ENCODE peak calls at places on chromosomes 7 and 10, in six cellular contexts. One of them, this sample, is unnamed.

GRCh38 chr10:102514487-102515311 is 10.9 kb downstream of the SUFU start:
- DNase-seq in WTC11: no peak
- DNase-seq in CD14-positive monocyte: no peak
- DNase-seq in mesothelial cell of epicardium: no peak
- DNase-seq in HCT116: no peak
- DNase-seq in heart right ventricle: no peak
- DNase-seq in this sample: no peak

GRCh38 chr7:5528071-5528814 is 104.6 kb upstream of the TNRC18 start:
- DNase-seq in WTC11: no peak
- DNase-seq in CD14-positive monocyte: no peak
- DNase-seq in mesothelial cell of epicardium: no peak
- DNase-seq in HCT116: no peak
- DNase-seq in heart right ventricle: peak
- DNase-seq in this sample: no peak

GRCh38 chr7:1670894-1671875 is 1.1 kb downstream of the ELFN1 start:
- DNase-seq in WTC11: no peak
- DNase-seq in CD14-positive monocyte: peak
- DNase-seq in mesothelial cell of epicardium: peak
- DNase-seq in HCT116: no peak
- DNase-seq in heart right ventricle: no peak
- DNase-seq in this sample: peak

GRCh38 chr10:100730739-100731602 is 14.4 kb upstream of the PAX2 start:
- DNase-seq in WTC11: no peak
- DNase-seq in CD14-positive monocyte: peak
- DNase-seq in mesothelial cell of epicardium: no peak
- DNase-seq in HCT116: no peak
- DNase-seq in heart right ventricle: no peak
- DNase-seq in this sample: no peak

GRCh38 chr10:61795551-61795950 is 105.9 kb upstream of the ARID5B start:
- DNase-seq in WTC11: no peak
- DNase-seq in CD14-positive monocyte: no peak
- DNase-seq in mesothelial cell of epicardium: no peak
- DNase-seq in HCT116: no peak
- DNase-seq in heart right ventricle: no peak
- DNase-seq in this sample: no peak

GRCh38 chr10:124624456-124624855 is 119.7 kb downstream of the FAM53B start:
- DNase-seq in WTC11: no peak
- DNase-seq in CD14-positive monocyte: no peak
- DNase-seq in mesothelial cell of epicardium: no peak
- DNase-seq in HCT116: no peak
- DNase-seq in heart right ventricle: peak
- DNase-seq in this sample: no peak

GRCh38 chr7:56079450-56080185 is 13.1 kb downstream of the PHKG1 start:
- DNase-seq in WTC11: peak
- DNase-seq in CD14-positive monocyte: no peak
- DNase-seq in mesothelial cell of epicardium: no peak
- DNase-seq in HCT116: no peak
- DNase-seq in heart right ventricle: peak
- DNase-seq in this sample: no peak

GRCh38 chr10:44261710-44262455 is 123.0 kb downstream of the CXCL12 start:
- DNase-seq in WTC11: no peak
- DNase-seq in CD14-positive monocyte: no peak
- DNase-seq in mesothelial cell of epicardium: no peak
- DNase-seq in HCT116: no peak
- DNase-seq in heart right ventricle: no peak
- DNase-seq in this sample: no peak

GRCh38 chr7:54811016-54811924 is 52.3 kb upstream of the SEC61G start:
- DNase-seq in WTC11: no peak
- DNase-seq in CD14-positive monocyte: no peak
- DNase-seq in mesothelial cell of epicardium: no peak
- DNase-seq in HCT116: no peak
- DNase-seq in heart right ventricle: no peak
- DNase-seq in this sample: no peak

GRCh38 chr10:23016636-23017035 is 78.7 kb upstream of the MSRB2 start:
- DNase-seq in WTC11: no peak
- DNase-seq in CD14-positive monocyte: no peak
- DNase-seq in mesothelial cell of epicardium: no peak
- DNase-seq in HCT116: no peak
- DNase-seq in heart right ventricle: no peak
- DNase-seq in this sample: no peak

GRCh38 chr10:132884691-132885271 is 57.6 kb downstream of the CFAP46 start:
- DNase-seq in WTC11: peak
- DNase-seq in CD14-positive monocyte: no peak
- DNase-seq in mesothelial cell of epicardium: no peak
- DNase-seq in HCT116: no peak
- DNase-seq in heart right ventricle: peak
- DNase-seq in this sample: peak

GRCh38 chr7:155829796-155830470 is 17.7 kb upstream of the SHH start:
- DNase-seq in WTC11: no peak
- DNase-seq in CD14-positive monocyte: no peak
- DNase-seq in mesothelial cell of epicardium: no peak
- DNase-seq in HCT116: no peak
- DNase-seq in heart right ventricle: no peak
- DNase-seq in this sample: no peak

GRCh38 chr7:75993689-75994387 is 557 bp downstream of the TMEM120A start:
- DNase-seq in WTC11: peak
- DNase-seq in CD14-positive monocyte: no peak
- DNase-seq in mesothelial cell of epicardium: no peak
- DNase-seq in HCT116: no peak
- DNase-seq in heart right ventricle: peak
- DNase-seq in this sample: no peak

GRCh38 chr7:98213296-98213873 is 2.1 kb downstream of the BHLHA15 start:
- DNase-seq in WTC11: peak
- DNase-seq in CD14-positive monocyte: no peak
- DNase-seq in mesothelial cell of epicardium: no peak
- DNase-seq in HCT116: no peak
- DNase-seq in heart right ventricle: no peak
- DNase-seq in this sample: no peak

GRCh38 chr10:102473445-102474331 is 22.3 kb upstream of the C10orf95 start:
- DNase-seq in WTC11: no peak
- DNase-seq in CD14-positive monocyte: no peak
- DNase-seq in mesothelial cell of epicardium: no peak
- DNase-seq in HCT116: no peak
- DNase-seq in heart right ventricle: no peak
- DNase-seq in this sample: no peak

GRCh38 chr10:77355844-77356243 is 281.8 kb downstream of the KCNMA1 start:
- DNase-seq in WTC11: no peak
- DNase-seq in CD14-positive monocyte: no peak
- DNase-seq in mesothelial cell of epicardium: no peak
- DNase-seq in HCT116: no peak
- DNase-seq in heart right ventricle: no peak
- DNase-seq in this sample: no peak

GRCh38 chr10:1425886-1426285 is 311.4 kb downstream of the ADARB2 start:
- DNase-seq in WTC11: no peak
- DNase-seq in CD14-positive monocyte: no peak
- DNase-seq in mesothelial cell of epicardium: no peak
- DNase-seq in HCT116: no peak
- DNase-seq in heart right ventricle: no peak
- DNase-seq in this sample: no peak

DNA sequence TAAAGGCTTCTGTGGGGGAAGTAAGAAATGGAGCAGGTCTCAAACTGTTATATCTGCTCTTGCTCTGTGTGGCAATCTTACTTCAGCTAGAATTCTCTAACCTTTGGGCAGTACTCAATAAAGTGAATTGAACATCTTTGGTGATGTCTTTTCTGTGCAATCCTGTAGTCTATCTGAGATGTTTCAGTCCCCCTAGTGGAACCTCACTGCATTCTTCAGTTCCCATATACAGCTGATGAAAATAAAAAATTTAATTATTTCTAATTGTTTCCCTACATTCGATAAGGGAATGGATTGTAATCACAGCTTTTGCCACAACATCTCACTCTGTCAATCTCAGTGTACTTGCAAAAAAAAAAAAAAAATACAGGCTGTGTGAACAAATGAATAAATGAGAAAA is 522.6 kb downstream of the DNAJB9 start:
- DNase-seq in WTC11: no peak
- DNase-seq in CD14-positive monocyte: no peak
- DNase-seq in mesothelial cell of epicardium: no peak
- DNase-seq in HCT116: peak
- DNase-seq in heart right ventricle: no peak
- DNase-seq in this sample: no peak
- TF ChIP-seq CTCF in WTC11: no peak
- TF ChIP-seq CTCF in CD14-positive monocyte: no peak
- TF ChIP-seq CTCF in mesothelial cell of epicardium: no peak
- TF ChIP-seq CTCF in HCT116: peak
- TF ChIP-seq CTCF in heart right ventricle: no peak
- TF ChIP-seq CTCF in this sample: peak

GRCh38 chr10:92695679-92696605 is 6.2 kb downstream of the HHEX start:
- DNase-seq in WTC11: peak
- DNase-seq in CD14-positive monocyte: no peak
- DNase-seq in mesothelial cell of epicardium: peak
- DNase-seq in HCT116: no peak
- DNase-seq in heart right ventricle: no peak
- DNase-seq in this sample: no peak

GRCh38 chr10:92697663-92698511 is 8.1 kb downstream of the HHEX start:
- DNase-seq in WTC11: no peak
- DNase-seq in CD14-positive monocyte: no peak
- DNase-seq in mesothelial cell of epicardium: no peak
- DNase-seq in HCT116: no peak
- DNase-seq in heart right ventricle: no peak
- DNase-seq in this sample: no peak

GRCh38 chr10:92699518-92700272 is 9.9 kb downstream of the HHEX start:
- DNase-seq in WTC11: peak
- DNase-seq in CD14-positive monocyte: no peak
- DNase-seq in mesothelial cell of epicardium: peak
- DNase-seq in HCT116: no peak
- DNase-seq in heart right ventricle: peak
- DNase-seq in this sample: no peak

GRCh38 chr10:92699193-92699517 is 9.4 kb downstream of the HHEX start:
- DNase-seq in WTC11: no peak
- DNase-seq in CD14-positive monocyte: no peak
- DNase-seq in mesothelial cell of epicardium: no peak
- DNase-seq in HCT116: no peak
- DNase-seq in heart right ventricle: no peak
- DNase-seq in this sample: no peak

GRCh38 chr10:92696606-92697383 is 7.0 kb downstream of the HHEX start:
- DNase-seq in WTC11: no peak
- DNase-seq in CD14-positive monocyte: no peak
- DNase-seq in mesothelial cell of epicardium: no peak
- DNase-seq in HCT116: no peak
- DNase-seq in heart right ventricle: no peak
- DNase-seq in this sample: no peak
- TF ChIP-seq CTCF in WTC11: no peak
- TF ChIP-seq CTCF in CD14-positive monocyte: no peak
- TF ChIP-seq CTCF in mesothelial cell of epicardium: no peak
- TF ChIP-seq CTCF in HCT116: no peak
- TF ChIP-seq CTCF in heart right ventricle: no peak
- TF ChIP-seq CTCF in this sample: no peak

GRCh38 chr7:108569381-108570145 is at the start of the genes DNAJB9 and THAP5:
- DNase-seq in WTC11: peak
- DNase-seq in CD14-positive monocyte: peak
- DNase-seq in mesothelial cell of epicardium: peak
- DNase-seq in HCT116: peak
- DNase-seq in heart right ventricle: peak
- DNase-seq in this sample: peak
- TF ChIP-seq CTCF in WTC11: no peak
- TF ChIP-seq CTCF in CD14-positive monocyte: no peak
- TF ChIP-seq CTCF in mesothelial cell of epicardium: no peak
- TF ChIP-seq CTCF in HCT116: no peak
- TF ChIP-seq CTCF in heart right ventricle: no peak
- TF ChIP-seq CTCF in this sample: no peak

GRCh38 chr7:26200444-26201260 is at the start of gene HNRNPA2B1:
- DNase-seq in WTC11: peak
- DNase-seq in CD14-positive monocyte: peak
- DNase-seq in mesothelial cell of epicardium: peak
- DNase-seq in HCT116: peak
- DNase-seq in heart right ventricle: peak
- DNase-seq in this sample: peak
- TF ChIP-seq CTCF in WTC11: no peak
- TF ChIP-seq CTCF in CD14-positive monocyte: no peak
- TF ChIP-seq CTCF in mesothelial cell of epicardium: no peak
- TF ChIP-seq CTCF in HCT116: no peak
- TF ChIP-seq CTCF in heart right ventricle: no peak
- TF ChIP-seq CTCF in this sample: no peak

GRCh38 chr7:134104166-134104565 is 23.0 kb upstream of the LRGUK start:
- DNase-seq in WTC11: no peak
- DNase-seq in CD14-positive monocyte: no peak
- DNase-seq in mesothelial cell of epicardium: no peak
- DNase-seq in HCT116: no peak
- DNase-seq in heart right ventricle: no peak
- DNase-seq in this sample: no peak

GRCh38 chr7:134113655-134114054 is 13.5 kb upstream of the LRGUK start:
- DNase-seq in WTC11: no peak
- DNase-seq in CD14-positive monocyte: no peak
- DNase-seq in mesothelial cell of epicardium: no peak
- DNase-seq in HCT116: no peak
- DNase-seq in heart right ventricle: no peak
- DNase-seq in this sample: no peak

DNA sequence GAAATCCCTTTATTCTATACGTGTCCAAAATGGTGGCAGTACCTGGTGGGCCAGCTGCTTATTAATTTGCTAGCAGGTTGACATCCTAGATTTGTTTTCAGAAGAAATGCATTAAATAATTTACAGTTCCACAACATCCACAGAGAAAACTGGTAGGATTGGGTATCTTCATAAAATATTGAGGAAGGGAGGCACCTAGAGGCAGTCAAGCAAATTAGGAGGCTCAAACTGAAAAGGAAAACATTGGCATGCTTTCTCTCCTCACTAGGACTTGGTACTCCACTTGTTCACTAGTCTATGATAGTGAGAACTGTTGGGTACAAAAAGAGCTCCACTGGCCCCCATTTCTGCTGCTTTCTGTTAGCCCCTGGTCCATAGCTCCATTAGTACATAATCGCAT is 18.3 kb upstream of the LRGUK start:
- DNase-seq in WTC11: no peak
- DNase-seq in CD14-positive monocyte: no peak
- DNase-seq in mesothelial cell of epicardium: no peak
- DNase-seq in HCT116: no peak
- DNase-seq in heart right ventricle: no peak
- DNase-seq in this sample: no peak
- TF ChIP-seq CTCF in WTC11: no peak
- TF ChIP-seq CTCF in CD14-positive monocyte: no peak
- TF ChIP-seq CTCF in mesothelial cell of epicardium: no peak
- TF ChIP-seq CTCF in HCT116: no peak
- TF ChIP-seq CTCF in heart right ventricle: no peak
- TF ChIP-seq CTCF in this sample: no peak

GRCh38 chr10:63929826-63930467 is 408.7 kb downstream of the REEP3 start:
- DNase-seq in WTC11: no peak
- DNase-seq in CD14-positive monocyte: no peak
- DNase-seq in mesothelial cell of epicardium: peak
- DNase-seq in HCT116: no peak
- DNase-seq in heart right ventricle: no peak
- DNase-seq in this sample: no peak

GRCh38 chr10:63930584-63930983 is 409.4 kb downstream of the REEP3 start:
- DNase-seq in WTC11: no peak
- DNase-seq in CD14-positive monocyte: no peak
- DNase-seq in mesothelial cell of epicardium: no peak
- DNase-seq in HCT116: no peak
- DNase-seq in heart right ventricle: no peak
- DNase-seq in this sample: no peak

GRCh38 chr10:63940277-63940972 is 419.2 kb downstream of the REEP3 start:
- DNase-seq in WTC11: no peak
- DNase-seq in CD14-positive monocyte: no peak
- DNase-seq in mesothelial cell of epicardium: no peak
- DNase-seq in HCT116: no peak
- DNase-seq in heart right ventricle: no peak
- DNase-seq in this sample: no peak

GRCh38 chr10:63935705-63936104 is 414.5 kb downstream of the REEP3 start:
- DNase-seq in WTC11: no peak
- DNase-seq in CD14-positive monocyte: no peak
- DNase-seq in mesothelial cell of epicardium: no peak
- DNase-seq in HCT116: no peak
- DNase-seq in heart right ventricle: no peak
- DNase-seq in this sample: no peak
- TF ChIP-seq CTCF in WTC11: no peak
- TF ChIP-seq CTCF in CD14-positive monocyte: no peak
- TF ChIP-seq CTCF in mesothelial cell of epicardium: no peak
- TF ChIP-seq CTCF in HCT116: peak
- TF ChIP-seq CTCF in heart right ventricle: no peak
- TF ChIP-seq CTCF in this sample: peak